ENCODE peak calls at places on chromosomes 3 and 15, in seven cellular contexts. One of them, this sample, is unnamed.
A peak's percentile ranks its signal among the peaks of the same experiment; 100 is the strongest.

GRCh38 chr3:147699175-147699838 is 290.1 kb downstream of the ZIC1 start:
- DNase-seq in cardiac fibroblast: peak; percentile 22
- DNase-seq in GM23338: no peak
- DNase-seq in psoas muscle: no peak
- DNase-seq in endothelial cell: no peak
- DNase-seq in lung: no peak
- DNase-seq in HepG2: no peak
- DNase-seq in this sample: no peak

GRCh38 chr3:65052101-65052500 is 364.3 kb upstream of the ADAMTS9 start:
- DNase-seq in cardiac fibroblast: no peak
- DNase-seq in GM23338: no peak
- DNase-seq in psoas muscle: no peak
- DNase-seq in endothelial cell: no peak
- DNase-seq in lung: no peak
- DNase-seq in HepG2: no peak
- DNase-seq in this sample: no peak

GRCh38 chr3:28989646-28990089 is 291.2 kb upstream of the RBMS3 start:
- DNase-seq in cardiac fibroblast: no peak
- DNase-seq in GM23338: no peak
- DNase-seq in psoas muscle: no peak
- DNase-seq in endothelial cell: no peak
- DNase-seq in lung: no peak
- DNase-seq in HepG2: no peak
- DNase-seq in this sample: no peak

GRCh38 chr15:55587321-55588069 is 650 bp downstream of the PYGO1 start:
- DNase-seq in cardiac fibroblast: peak; percentile 51
- DNase-seq in GM23338: peak; percentile 67
- DNase-seq in psoas muscle: peak; percentile 51
- DNase-seq in endothelial cell: peak; percentile 33
- DNase-seq in lung: peak; percentile 50
- DNase-seq in HepG2: peak; percentile 31
- DNase-seq in this sample: peak; percentile 50

GRCh38 chr3:150107429-150108175 is 136.9 kb upstream of the PFN2 start:
- DNase-seq in cardiac fibroblast: peak; percentile 29
- DNase-seq in GM23338: no peak
- DNase-seq in psoas muscle: no peak
- DNase-seq in endothelial cell: no peak
- DNase-seq in lung: no peak
- DNase-seq in HepG2: no peak
- DNase-seq in this sample: no peak

GRCh38 chr3:112555535-112556170 is 6.1 kb downstream of the ATG3 start:
- DNase-seq in cardiac fibroblast: no peak
- DNase-seq in GM23338: no peak
- DNase-seq in psoas muscle: no peak
- DNase-seq in endothelial cell: no peak
- DNase-seq in lung: no peak
- DNase-seq in HepG2: no peak
- DNase-seq in this sample: no peak

GRCh38 chr3:35780800-35781199 is 141.5 kb downstream of the ARPP21 start:
- DNase-seq in cardiac fibroblast: no peak
- DNase-seq in GM23338: no peak
- DNase-seq in psoas muscle: no peak
- DNase-seq in endothelial cell: no peak
- DNase-seq in lung: no peak
- DNase-seq in HepG2: no peak
- DNase-seq in this sample: no peak

GRCh38 chr3:46864051-46864881 is 1.0 kb upstream of the MYL3 start:
- DNase-seq in cardiac fibroblast: no peak
- DNase-seq in GM23338: no peak
- DNase-seq in psoas muscle: peak; percentile 22
- DNase-seq in endothelial cell: no peak
- DNase-seq in lung: no peak
- DNase-seq in HepG2: no peak
- DNase-seq in this sample: no peak

GRCh38 chr3:124924741-124925140 is 9.8 kb downstream of the MUC13 start:
- DNase-seq in cardiac fibroblast: no peak
- DNase-seq in GM23338: no peak
- DNase-seq in psoas muscle: no peak
- DNase-seq in endothelial cell: no peak
- DNase-seq in lung: no peak
- DNase-seq in HepG2: no peak
- DNase-seq in this sample: no peak

GRCh38 chr3:170999737-171000242 is 26.7 kb downstream of the SLC2A2 start:
- DNase-seq in cardiac fibroblast: peak; percentile 76
- DNase-seq in GM23338: no peak
- DNase-seq in psoas muscle: no peak
- DNase-seq in endothelial cell: no peak
- DNase-seq in lung: no peak
- DNase-seq in HepG2: peak; percentile 52
- DNase-seq in this sample: no peak

GRCh38 chr3:45896956-45897355 is 10.6 kb downstream of the CCR9 start:
- DNase-seq in cardiac fibroblast: peak; percentile 32
- DNase-seq in GM23338: no peak
- DNase-seq in psoas muscle: no peak
- DNase-seq in endothelial cell: no peak
- DNase-seq in lung: no peak
- DNase-seq in HepG2: no peak
- DNase-seq in this sample: no peak

GRCh38 chr3:145807990-145808389 is 353.0 kb downstream of the PLOD2 start:
- DNase-seq in cardiac fibroblast: peak; percentile 65
- DNase-seq in GM23338: peak; percentile 40
- DNase-seq in psoas muscle: no peak
- DNase-seq in endothelial cell: no peak
- DNase-seq in lung: no peak
- DNase-seq in HepG2: no peak
- DNase-seq in this sample: no peak

GRCh38 chr3:111989061-111989678 is 9.6 kb upstream of the TAGLN3 start:
- DNase-seq in cardiac fibroblast: peak; percentile 82
- DNase-seq in GM23338: peak; percentile 74
- DNase-seq in psoas muscle: no peak
- DNase-seq in endothelial cell: no peak
- DNase-seq in lung: no peak
- DNase-seq in HepG2: peak; percentile 53
- DNase-seq in this sample: no peak

GRCh38 chr15:45729146-45729545 is 94.3 kb downstream of the SQOR start:
- DNase-seq in cardiac fibroblast: no peak
- DNase-seq in GM23338: no peak
- DNase-seq in psoas muscle: no peak
- DNase-seq in endothelial cell: no peak
- DNase-seq in lung: no peak
- DNase-seq in HepG2: no peak
- DNase-seq in this sample: no peak

GRCh38 chr3:172465281-172465680 is 17.0 kb upstream of the GHSR start:
- DNase-seq in cardiac fibroblast: no peak
- DNase-seq in GM23338: no peak
- DNase-seq in psoas muscle: no peak
- DNase-seq in endothelial cell: no peak
- DNase-seq in lung: no peak
- DNase-seq in HepG2: no peak
- DNase-seq in this sample: no peak

GRCh38 chr3:172464306-172464705 is 16.1 kb upstream of the GHSR start:
- DNase-seq in cardiac fibroblast: no peak
- DNase-seq in GM23338: no peak
- DNase-seq in psoas muscle: no peak
- DNase-seq in endothelial cell: no peak
- DNase-seq in lung: no peak
- DNase-seq in HepG2: no peak
- DNase-seq in this sample: no peak

GRCh38 chr3:172466553-172467130 is 18.4 kb upstream of the GHSR start:
- DNase-seq in cardiac fibroblast: peak; percentile 14
- DNase-seq in GM23338: no peak
- DNase-seq in psoas muscle: no peak
- DNase-seq in endothelial cell: no peak
- DNase-seq in lung: no peak
- DNase-seq in HepG2: no peak
- DNase-seq in this sample: no peak

GRCh38 chr3:172456404-172456803 is 8.1 kb upstream of the GHSR start:
- DNase-seq in cardiac fibroblast: no peak
- DNase-seq in GM23338: no peak
- DNase-seq in psoas muscle: no peak
- DNase-seq in endothelial cell: no peak
- DNase-seq in lung: no peak
- DNase-seq in HepG2: no peak
- DNase-seq in this sample: no peak

DNA sequence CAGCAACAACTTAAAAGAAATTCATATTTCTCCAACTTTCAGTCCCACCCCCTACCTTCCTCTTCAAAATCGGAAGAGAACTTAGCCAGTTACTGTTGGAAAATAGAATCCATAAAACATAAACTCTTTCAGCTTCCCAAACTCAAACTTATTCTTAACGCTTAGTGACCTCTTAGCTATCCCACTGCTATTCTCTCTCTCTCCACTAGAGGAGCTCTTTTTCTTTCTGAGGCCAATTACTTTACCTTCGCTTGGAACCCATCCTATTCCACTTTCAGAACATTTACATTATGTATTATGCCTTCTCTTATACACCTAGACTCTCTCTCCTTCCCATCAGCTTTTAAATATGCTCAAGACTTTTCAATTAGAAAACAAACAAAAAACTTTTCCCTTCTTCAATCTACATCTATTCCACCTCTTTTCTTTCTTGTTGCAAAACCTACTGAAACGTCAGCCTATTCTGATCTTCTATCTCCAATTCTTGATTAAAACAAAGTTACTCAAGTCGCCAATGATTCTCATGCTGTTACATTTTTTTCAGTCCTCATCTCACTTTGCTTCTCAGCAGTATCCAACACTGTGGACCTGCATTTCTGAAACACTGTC is 13.4 kb upstream of the GHSR start:
- DNase-seq in cardiac fibroblast: peak; percentile 46
- DNase-seq in GM23338: peak; percentile 71
- DNase-seq in psoas muscle: no peak
- DNase-seq in endothelial cell: no peak
- DNase-seq in lung: no peak
- DNase-seq in HepG2: peak; percentile 34
- DNase-seq in this sample: no peak
- TF ChIP-seq CTCF in cardiac fibroblast: peak; percentile 89
- TF ChIP-seq CTCF in GM23338: peak; percentile 67
- TF ChIP-seq CTCF in psoas muscle: peak; percentile 69
- TF ChIP-seq CTCF in endothelial cell: peak; percentile 92
- TF ChIP-seq CTCF in lung: peak; percentile 50
- TF ChIP-seq CTCF in HepG2: peak; percentile 64
- TF ChIP-seq CTCF in this sample: peak; percentile 80

GRCh38 chr3:41866298-41866697 is 95.6 kb downstream of the ULK4 start:
- DNase-seq in cardiac fibroblast: no peak
- DNase-seq in GM23338: no peak
- DNase-seq in psoas muscle: no peak
- DNase-seq in endothelial cell: no peak
- DNase-seq in lung: no peak
- DNase-seq in HepG2: no peak
- DNase-seq in this sample: no peak

GRCh38 chr3:41867533-41867932 is 94.4 kb downstream of the ULK4 start:
- DNase-seq in cardiac fibroblast: no peak
- DNase-seq in GM23338: no peak
- DNase-seq in psoas muscle: no peak
- DNase-seq in endothelial cell: no peak
- DNase-seq in lung: no peak
- DNase-seq in HepG2: no peak
- DNase-seq in this sample: no peak

DNA sequence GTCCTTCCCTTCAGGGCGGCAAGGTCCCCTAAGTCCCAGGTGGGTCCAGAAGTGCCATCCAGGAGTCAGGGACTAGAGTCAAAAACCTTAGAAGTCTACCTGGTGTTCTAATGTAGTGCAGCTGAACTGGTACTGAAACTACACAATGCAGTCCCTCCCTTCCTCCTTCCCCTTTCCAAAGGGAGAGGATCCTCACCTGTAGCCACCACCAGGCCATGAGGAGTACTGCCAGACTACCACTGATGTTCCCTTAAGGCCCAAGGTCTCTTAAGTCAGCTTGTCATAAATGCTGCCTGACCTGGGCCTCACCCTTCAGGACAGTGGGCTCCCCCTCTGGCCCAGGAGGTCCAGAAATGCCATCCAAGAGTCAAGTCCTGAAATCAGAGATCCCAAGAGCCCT is 98.9 kb downstream of the ULK4 start:
- DNase-seq in cardiac fibroblast: no peak
- DNase-seq in GM23338: peak; percentile 70
- DNase-seq in psoas muscle: no peak
- DNase-seq in endothelial cell: no peak
- DNase-seq in lung: no peak
- DNase-seq in HepG2: peak; percentile 15
- DNase-seq in this sample: no peak
- TF ChIP-seq CTCF in cardiac fibroblast: peak; percentile 17
- TF ChIP-seq CTCF in GM23338: peak; percentile 62
- TF ChIP-seq CTCF in psoas muscle: no peak
- TF ChIP-seq CTCF in endothelial cell: no peak
- TF ChIP-seq CTCF in lung: no peak
- TF ChIP-seq CTCF in HepG2: peak; percentile 51
- TF ChIP-seq CTCF in this sample: peak; percentile 31

GRCh38 chr15:38066612-38067011 is 132.2 kb downstream of the TMCO5A start:
- DNase-seq in cardiac fibroblast: no peak
- DNase-seq in GM23338: no peak
- DNase-seq in psoas muscle: no peak
- DNase-seq in endothelial cell: no peak
- DNase-seq in lung: no peak
- DNase-seq in HepG2: no peak
- DNase-seq in this sample: no peak

GRCh38 chr15:38070778-38071177 is 136.3 kb downstream of the TMCO5A start:
- DNase-seq in cardiac fibroblast: no peak
- DNase-seq in GM23338: no peak
- DNase-seq in psoas muscle: no peak
- DNase-seq in endothelial cell: no peak
- DNase-seq in lung: no peak
- DNase-seq in HepG2: no peak
- DNase-seq in this sample: no peak

GRCh38 chr15:38068600-38068999 is 134.2 kb downstream of the TMCO5A start:
- DNase-seq in cardiac fibroblast: no peak
- DNase-seq in GM23338: no peak
- DNase-seq in psoas muscle: no peak
- DNase-seq in endothelial cell: no peak
- DNase-seq in lung: no peak
- DNase-seq in HepG2: no peak
- DNase-seq in this sample: no peak

GRCh38 chr15:38069506-38069905 is 135.1 kb downstream of the TMCO5A start:
- DNase-seq in cardiac fibroblast: peak; percentile 86
- DNase-seq in GM23338: no peak
- DNase-seq in psoas muscle: no peak
- DNase-seq in endothelial cell: no peak
- DNase-seq in lung: peak; percentile 64
- DNase-seq in HepG2: no peak
- DNase-seq in this sample: no peak

GRCh38 chr15:38069001-38069400 is 134.6 kb downstream of the TMCO5A start:
- DNase-seq in cardiac fibroblast: peak; percentile 72
- DNase-seq in GM23338: no peak
- DNase-seq in psoas muscle: no peak
- DNase-seq in endothelial cell: no peak
- DNase-seq in lung: peak; percentile 40
- DNase-seq in HepG2: no peak
- DNase-seq in this sample: no peak
- TF ChIP-seq CTCF in cardiac fibroblast: no peak
- TF ChIP-seq CTCF in GM23338: no peak
- TF ChIP-seq CTCF in psoas muscle: no peak
- TF ChIP-seq CTCF in endothelial cell: no peak
- TF ChIP-seq CTCF in lung: no peak
- TF ChIP-seq CTCF in HepG2: no peak
- TF ChIP-seq CTCF in this sample: no peak

DNA sequence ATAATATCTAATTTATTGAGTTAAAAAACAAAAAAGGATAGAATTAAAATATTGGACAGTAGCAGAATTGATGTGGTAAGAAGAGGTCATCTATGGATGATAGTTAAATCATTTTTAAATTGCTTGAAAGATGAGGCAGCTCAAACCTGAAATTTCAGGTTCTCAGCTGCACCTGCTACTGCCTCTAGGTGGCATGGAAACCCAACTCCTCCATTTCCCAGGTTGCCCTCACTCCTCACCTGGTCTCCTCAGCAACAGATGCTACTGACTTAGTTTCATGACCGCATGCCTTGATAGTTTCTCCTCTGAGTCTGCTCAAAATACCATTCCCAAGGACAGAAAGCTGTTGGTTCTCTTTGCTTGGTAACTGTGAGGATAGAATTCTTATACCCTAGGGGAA is 148.1 kb downstream of the ABHD5 start:
- DNase-seq in cardiac fibroblast: no peak
- DNase-seq in GM23338: peak; percentile 55
- DNase-seq in psoas muscle: no peak
- DNase-seq in endothelial cell: no peak
- DNase-seq in lung: no peak
- DNase-seq in HepG2: no peak
- DNase-seq in this sample: no peak
- TF ChIP-seq CTCF in cardiac fibroblast: no peak
- TF ChIP-seq CTCF in GM23338: peak; percentile 76
- TF ChIP-seq CTCF in psoas muscle: no peak
- TF ChIP-seq CTCF in endothelial cell: no peak
- TF ChIP-seq CTCF in lung: no peak
- TF ChIP-seq CTCF in HepG2: peak; percentile 33
- TF ChIP-seq CTCF in this sample: peak; percentile 40